ENCODE peak calls at places on chromosomes 7 and 10, in seven cellular contexts. G, C, P, M, V, B and H are unnamed samples. For H3K4me1 and H3K27me3, the result is how much of the 10 kb centered on the place peaks cover.

GRCh38 chr7:28984631-28985030 is 26.5 kb upstream of the TRIL start:
- DNase-seq in B (no peak), M (peak), P (peak), G (peak), C (peak), V (peak), H (no peak)

GRCh38 chr7:85449478-85449877 is 262.6 kb upstream of the SEMA3D start:
- DNase-seq in C (no peak), V (no peak), G (no peak), B (no peak), M (no peak), P (no peak), H (no peak)

GRCh38 chr7:91288208-91288824 is 24.1 kb downstream of the FZD1 start:
- DNase-seq in B (no peak), G (no peak), V (peak), C (peak), M (peak), P (peak), H (no peak)

GRCh38 chr10:3067045-3067858 is at the start of gene PFKP:
- DNase-seq in P (no peak), B (no peak), C (no peak), V (no peak), G (peak), M (peak), H (no peak)

GRCh38 chr7:140005754-140006503 is 56.8 kb downstream of the PARP12 start:
- DNase-seq in B (no peak), M (peak), P (peak), G (peak), C (no peak), V (peak), H (no peak)

GRCh38 chr10:67804395-67804678 is 33.7 kb downstream of the DNAJC12 start:
- DNase-seq in M (no peak), V (no peak), G (no peak), P (no peak), C (no peak), B (no peak), H (no peak)

GRCh38 chr10:123995461-123996131 is 97.8 kb downstream of the CHST15 start:
- DNase-seq in V (peak), C (no peak), G (peak), B (peak), M (peak), P (peak), H (no peak)

GRCh38 chr10:87761892-87762291 is 56.1 kb downstream of the ATAD1 start:
- DNase-seq in B (no peak), V (peak), C (no peak), G (no peak), M (no peak), P (peak), H (no peak)

GRCh38 chr10:116444527-116445142 is 17.0 kb downstream of the PNLIPRP3 start:
- DNase-seq in V (peak), P (peak), B (no peak), C (no peak), M (peak), G (no peak), H (no peak)

GRCh38 chr10:25451401-25451800 is 276.6 kb downstream of the GPR158 start:
- DNase-seq in P (peak), V (no peak), C (no peak), B (no peak), G (no peak), M (no peak), H (no peak)

GRCh38 chr10:119005377-119006043 is 24.0 kb upstream of the NANOS1 start:
- DNase-seq in P (peak), G (no peak), V (no peak), B (no peak), C (no peak), M (no peak), H (no peak)

GRCh38 chr7:2129376-2130375 is 103.1 kb downstream of the MAD1L1 start:
- DNase-seq in V (no peak), C (no peak), M (no peak), B (no peak), G (peak), P (no peak), H (no peak)

GRCh38 chr10:103053659-103054581 is 135.8 kb downstream of the CNNM2 start:
- DNase-seq in G (peak), V (peak), C (peak), P (peak), M (peak), B (peak), H (no peak)

GRCh38 chr7:100570954-100571828 is 2.5 kb downstream of the SAP25 start:
- DNase-seq in P (peak), B (no peak), V (peak), C (no peak), M (peak), G (peak), H (no peak)

GRCh38 chr7:83794834-83795233 is 145.9 kb upstream of the SEMA3E start:
- DNase-seq in M (no peak), G (no peak), B (no peak), V (no peak), C (no peak), P (no peak), H (no peak)

GRCh38 chr10:100153239-100153840 is 32.5 kb downstream of the ERLIN1 start:
- DNase-seq in P (no peak), M (no peak), G (no peak), C (no peak), V (no peak), B (no peak), H (no peak)

GRCh38 chr10:42783181-42783549 is 570 bp downstream of the BMS1 start:
- DNase-seq in P (peak), G (no peak), V (no peak), C (no peak), M (no peak), B (no peak), H (no peak)

GRCh38 chr10:118721005-118721876 is 33.5 kb downstream of the CACUL1 start:
- DNase-seq in M (peak), C (peak), V (peak), P (peak), B (no peak), G (no peak), H (peak)

GRCh38 chr7:28921822-28922221 is 36.3 kb downstream of the TRIL start:
- DNase-seq in P (peak), C (peak), M (peak), G (no peak), V (peak), B (no peak), H (no peak)

GRCh38 chr7:3427957-3428356 is 126.9 kb downstream of the SDK1 start:
- DNase-seq in G (no peak), B (no peak), M (no peak), P (no peak), V (no peak), C (no peak), H (no peak)

GRCh38 chr10:114470956-114471905 is 66.9 kb upstream of the AFAP1L2 start:
- DNase-seq in G (peak), C (no peak), V (peak), M (peak), B (no peak), P (peak), H (no peak)

GRCh38 chr10:70309661-70310060 is 25.9 kb upstream of the NPFFR1 start:
- DNase-seq in C (no peak), G (peak), P (no peak), M (no peak), B (no peak), V (no peak), H (no peak)

GRCh38 chr10:86287966-86288579 is 78.5 kb downstream of the GRID1 start:
- DNase-seq in P (no peak), G (no peak), B (peak), V (no peak), M (peak), C (no peak), H (no peak)

GRCh38 chr10:124612611-124613498 is 131.3 kb downstream of the FAM53B start:
- DNase-seq in C (no peak), V (peak), M (peak), P (peak), B (no peak), G (no peak), H (peak)

GRCh38 chr10:59674211-59674836 is 35.3 kb downstream of the SLC16A9 start:
- DNase-seq in G (no peak), V (peak), P (peak), C (no peak), M (no peak), B (no peak), H (no peak)

GRCh38 chr10:190216-190615 is 55.0 kb downstream of the ZMYND11 start:
- DNase-seq in C (no peak), M (peak), P (no peak), G (no peak), B (no peak), V (no peak), H (no peak)

GRCh38 chr10:49189422-49189821 is 1.2 kb upstream of the TMEM273 start:
- DNase-seq in P (no peak), V (no peak), B (peak), C (no peak), M (no peak), G (no peak), H (no peak)

GRCh38 chr10:102917314-102917961 is 656 bp upstream of the CNNM2 start:
- DNase-seq in M (peak), P (peak), G (peak), C (peak), B (no peak), V (peak), H (no peak)

GRCh38 chr7:26659121-26659520 is 205.3 kb downstream of the SKAP2 start:
- DNase-seq in P (no peak), M (no peak), B (no peak), G (no peak), C (no peak), V (no peak), H (no peak)

GRCh38 chr7:21771261-21771660 is 174.4 kb downstream of the CDCA7L start:
- DNase-seq in C (no peak), G (no peak), P (no peak), M (no peak), V (no peak), B (no peak), H (no peak)

GRCh38 chr10:122350893-122351292 is 23.6 kb upstream of the PLEKHA1 start:
- DNase-seq in V (no peak), P (no peak), C (no peak), G (no peak), B (no peak), M (no peak), H (no peak)

GRCh38 chr10:49539320-49539885 is 482 bp upstream of the ERCC6 start:
- DNase-seq in B (peak), P (peak), M (peak), G (peak), V (peak), C (peak), H (no peak)

GRCh38 chr10:51744235-51744634 is 44.8 kb upstream of the CSTF2T start:
- DNase-seq in C (no peak), B (no peak), M (no peak), V (no peak), G (no peak), P (no peak), H (no peak)

GRCh38 chr7:132739271-132739955 is 163.1 kb upstream of the PLXNA4 start:
- DNase-seq in P (peak), C (no peak), G (no peak), V (no peak), B (no peak), M (no peak), H (no peak)

GRCh38 chr7:157465597-157466348 is 129.0 kb downstream of the DNAJB6 start:
- DNase-seq in M (no peak), P (peak), G (no peak), C (no peak), B (no peak), V (no peak), H (no peak)

GRCh38 chr7:132930881-132931280 is 151.0 kb downstream of the CHCHD3 start:
- DNase-seq in B (no peak), V (peak), C (no peak), G (no peak), P (no peak), M (peak), H (no peak)

GRCh38 chr10:69820817-69821216 is 19.1 kb downstream of the COL13A1 start:
- DNase-seq in M (no peak), V (no peak), C (no peak), P (no peak), B (no peak), G (peak), H (no peak)

DNA sequence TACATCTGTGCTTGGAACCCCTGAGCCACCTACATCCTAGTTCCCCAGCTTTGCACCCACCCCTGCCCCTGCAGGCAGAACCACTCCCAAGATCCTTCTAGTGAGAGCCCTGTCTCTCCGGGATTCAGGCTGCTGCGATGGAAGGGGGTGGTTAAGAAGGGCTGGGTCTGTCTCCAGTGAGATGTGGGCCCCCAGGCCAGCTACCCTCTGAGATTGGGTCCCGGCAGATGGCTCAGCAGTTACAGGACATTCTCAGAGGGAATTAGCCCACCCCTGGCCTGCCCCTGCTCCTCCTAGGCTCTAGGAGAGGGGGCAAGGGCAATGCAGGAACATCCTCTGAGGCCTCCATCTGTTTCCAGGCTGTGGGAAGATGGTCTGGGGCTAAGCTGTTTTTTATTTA is 27.7 kb downstream of the SLC29A3 start:
- DNase-seq in V (no peak), G (no peak), B (no peak), M (no peak), C (no peak), P (no peak), H (no peak)
- H3K4me1 ChIP-seq in V (under half), G (under half), B (under half), M (under half), C (under half), P (under half), H (under half)

GRCh38 chr10:101219946-101220451 is 9.3 kb downstream of the LBX1 start:
- DNase-seq in P (no peak), M (no peak), V (no peak), G (no peak), B (no peak), C (no peak), H (no peak)
- H3K27me3 ChIP-seq in P (half or more), M (half or more), V (half or more), G (under half), B (half or more), C (under half), H (half or more)

DNA sequence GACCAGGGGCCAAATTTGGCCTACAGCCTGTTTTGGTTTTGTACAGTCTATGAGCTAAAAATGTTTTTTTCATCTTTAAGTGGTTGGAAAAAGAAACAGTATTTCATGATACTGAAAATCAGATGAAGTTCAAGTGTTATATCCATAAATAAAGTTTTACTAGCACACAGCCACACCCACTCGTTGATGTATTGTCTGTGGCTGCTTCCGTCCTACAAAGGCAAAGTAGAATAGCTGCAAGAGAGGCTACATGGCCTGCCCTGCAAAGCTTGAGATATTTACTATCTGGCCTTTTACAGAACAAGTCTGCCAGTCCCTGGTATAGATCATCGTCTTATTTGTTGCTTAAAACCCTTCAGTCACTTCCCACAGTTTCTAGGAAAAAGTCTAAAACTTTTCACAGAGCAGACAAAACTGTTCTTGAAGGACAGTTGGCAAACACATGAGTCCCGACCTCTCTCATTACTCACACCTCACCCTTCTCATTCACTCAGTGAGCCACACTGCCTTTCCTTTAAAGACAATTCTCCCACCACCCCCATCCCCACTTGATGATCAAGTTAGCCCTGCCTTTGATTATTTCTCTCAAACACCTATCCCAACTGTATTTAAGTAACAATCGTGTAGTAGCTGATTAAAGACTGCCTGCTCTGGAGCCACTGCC is 9.9 kb downstream of the RHEB start:
- DNase-seq in G (no peak), C (no peak), V (no peak), M (no peak), B (no peak), P (no peak), H (no peak)
- H3K4me1 ChIP-seq in G (under half), C (half or more), V (under half), M (under half), B (half or more), P (under half), H (half or more)

GRCh38 chr7:96740130-96740529 is 30.5 kb upstream of the SEM1 start:
- DNase-seq in M (peak), C (no peak), G (no peak), B (no peak), P (no peak), V (peak), H (no peak)
- H3K27me3 ChIP-seq in M (half or more), C (under half), G (under half), B (under half), P (under half), V (under half), H (under half)

GRCh38 chr10:96675846-96676245 is 44.5 kb downstream of the PIK3AP1 start:
- DNase-seq in B (no peak), G (no peak), V (no peak), M (no peak), C (no peak), P (no peak), H (no peak)
- H3K4me1 ChIP-seq in B (under half), G (under half), V (under half), M (under half), C (under half), P (under half), H (under half)

GRCh38 chr7:108463613-108464012 is 7.4 kb upstream of the NRCAM start:
- DNase-seq in B (no peak), V (no peak), G (no peak), P (no peak), M (no peak), C (no peak), H (no peak)

GRCh38 chr7:108461855-108462254 is 5.6 kb upstream of the NRCAM start:
- DNase-seq in V (no peak), M (no peak), C (no peak), P (peak), B (no peak), G (no peak), H (no peak)

GRCh38 chr7:108467391-108467790 is 11.2 kb upstream of the NRCAM start:
- DNase-seq in P (no peak), G (no peak), C (no peak), M (no peak), B (no peak), V (no peak), H (no peak)

GRCh38 chr7:108468246-108468645 is 12.0 kb upstream of the NRCAM start:
- DNase-seq in M (peak), V (peak), B (no peak), G (no peak), C (no peak), P (no peak), H (no peak)

DNA sequence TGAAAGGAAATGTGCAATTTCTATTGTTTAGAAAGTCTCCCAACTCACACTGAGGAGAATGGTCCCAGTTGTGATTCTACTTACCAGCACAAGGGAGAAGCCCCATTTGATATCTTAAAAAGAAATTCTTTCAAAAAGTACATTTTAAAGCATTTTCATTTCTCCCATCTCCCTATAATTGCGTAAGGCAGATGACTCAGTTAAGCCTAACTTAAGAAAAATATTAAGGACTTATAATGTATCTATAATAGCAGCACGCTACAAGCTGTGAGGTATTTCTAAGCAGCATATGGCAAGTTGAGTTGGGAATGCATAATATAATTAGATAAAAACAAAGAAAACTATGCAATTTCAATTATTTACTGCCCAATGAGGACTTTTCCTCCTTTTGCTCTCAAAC is 8.5 kb upstream of the NRCAM start:
- DNase-seq in M (no peak), C (no peak), B (no peak), P (no peak), V (no peak), G (no peak), H (no peak)
- H3K27me3 ChIP-seq in M (under half), C (under half), B (under half), P (under half), V (under half), G (under half), H (under half)